ENCODE peak calls at places on chromosomes 1 and 21, in nine cellular contexts. One of them, this sample, is unnamed.

GRCh38 chr1:233215135-233215722 is 80.3 kb downstream of the PCNX2 start:
- DNase-seq in body of pancreas: no peak
- DNase-seq in NT2/D1: no peak
- DNase-seq in HCT116: no peak
- DNase-seq in uterus: no peak
- DNase-seq in endothelial cell of umbilical vein: no peak
- DNase-seq in psoas muscle: no peak
- DNase-seq in naive thymus-derived CD4-positive, alpha-beta T cell: no peak
- DNase-seq in HAP-1: no peak
- DNase-seq in this sample: no peak

GRCh38 chr1:234656981-234657651 is 47.1 kb upstream of the IRF2BP2 start:
- DNase-seq in body of pancreas: peak; percentile 37
- DNase-seq in NT2/D1: no peak
- DNase-seq in HCT116: peak; percentile 86
- DNase-seq in uterus: no peak
- DNase-seq in endothelial cell of umbilical vein: peak; percentile 92
- DNase-seq in psoas muscle: no peak
- DNase-seq in naive thymus-derived CD4-positive, alpha-beta T cell: no peak
- DNase-seq in HAP-1: no peak
- DNase-seq in this sample: no peak

GRCh38 chr1:216531308-216532239 is 108.3 kb upstream of the USH2A start:
- DNase-seq in body of pancreas: no peak
- DNase-seq in NT2/D1: no peak
- DNase-seq in HCT116: no peak
- DNase-seq in uterus: no peak
- DNase-seq in endothelial cell of umbilical vein: no peak
- DNase-seq in psoas muscle: no peak
- DNase-seq in naive thymus-derived CD4-positive, alpha-beta T cell: no peak
- DNase-seq in HAP-1: no peak
- DNase-seq in this sample: no peak

GRCh38 chr1:33684346-33685122 is 179.3 kb upstream of the HMGB4 start:
- DNase-seq in body of pancreas: no peak
- DNase-seq in NT2/D1: no peak
- DNase-seq in HCT116: no peak
- DNase-seq in uterus: no peak
- DNase-seq in endothelial cell of umbilical vein: no peak
- DNase-seq in psoas muscle: no peak
- DNase-seq in naive thymus-derived CD4-positive, alpha-beta T cell: no peak
- DNase-seq in HAP-1: no peak
- DNase-seq in this sample: no peak

GRCh38 chr1:90313756-90314155 is 318.8 kb downstream of the ZNF326 start:
- DNase-seq in body of pancreas: no peak
- DNase-seq in NT2/D1: no peak
- DNase-seq in HCT116: no peak
- DNase-seq in uterus: no peak
- DNase-seq in endothelial cell of umbilical vein: no peak
- DNase-seq in psoas muscle: no peak
- DNase-seq in naive thymus-derived CD4-positive, alpha-beta T cell: no peak
- DNase-seq in HAP-1: no peak
- DNase-seq in this sample: no peak

GRCh38 chr1:21200767-21201166 is 24.1 kb upstream of the EIF4G3 start:
- DNase-seq in body of pancreas: no peak
- DNase-seq in NT2/D1: no peak
- DNase-seq in HCT116: no peak
- DNase-seq in uterus: no peak
- DNase-seq in endothelial cell of umbilical vein: no peak
- DNase-seq in psoas muscle: no peak
- DNase-seq in naive thymus-derived CD4-positive, alpha-beta T cell: no peak
- DNase-seq in HAP-1: no peak
- DNase-seq in this sample: no peak

GRCh38 chr1:32900956-32901822 is at the start of gene TMEM54:
- DNase-seq in body of pancreas: peak; percentile 82
- DNase-seq in NT2/D1: no peak
- DNase-seq in HCT116: no peak
- DNase-seq in uterus: peak; percentile 58
- DNase-seq in endothelial cell of umbilical vein: no peak
- DNase-seq in psoas muscle: peak; percentile 72
- DNase-seq in naive thymus-derived CD4-positive, alpha-beta T cell: no peak
- DNase-seq in HAP-1: peak; percentile 19
- DNase-seq in this sample: no peak

GRCh38 chr21:39051561-39051949 is 131.7 kb downstream of the PSMG1 start:
- DNase-seq in body of pancreas: no peak
- DNase-seq in NT2/D1: no peak
- DNase-seq in HCT116: no peak
- DNase-seq in uterus: no peak
- DNase-seq in endothelial cell of umbilical vein: no peak
- DNase-seq in psoas muscle: no peak
- DNase-seq in naive thymus-derived CD4-positive, alpha-beta T cell: no peak
- DNase-seq in HAP-1: no peak
- DNase-seq in this sample: peak; percentile 39

GRCh38 chr1:212254853-212255363 is 30.3 kb upstream of the PPP2R5A start:
- DNase-seq in body of pancreas: peak; percentile 32
- DNase-seq in NT2/D1: no peak
- DNase-seq in HCT116: no peak
- DNase-seq in uterus: no peak
- DNase-seq in endothelial cell of umbilical vein: no peak
- DNase-seq in psoas muscle: no peak
- DNase-seq in naive thymus-derived CD4-positive, alpha-beta T cell: peak; percentile 56
- DNase-seq in HAP-1: no peak
- DNase-seq in this sample: no peak

GRCh38 chr1:207991331-207991914 is 80.5 kb upstream of the CD34 start:
- DNase-seq in body of pancreas: no peak
- DNase-seq in NT2/D1: no peak
- DNase-seq in HCT116: no peak
- DNase-seq in uterus: no peak
- DNase-seq in endothelial cell of umbilical vein: no peak
- DNase-seq in psoas muscle: no peak
- DNase-seq in naive thymus-derived CD4-positive, alpha-beta T cell: no peak
- DNase-seq in HAP-1: no peak
- DNase-seq in this sample: no peak

GRCh38 chr1:180920702-180921101 is 8.0 kb downstream of the KIAA1614 start:
- DNase-seq in body of pancreas: no peak
- DNase-seq in NT2/D1: no peak
- DNase-seq in HCT116: no peak
- DNase-seq in uterus: no peak
- DNase-seq in endothelial cell of umbilical vein: no peak
- DNase-seq in psoas muscle: no peak
- DNase-seq in naive thymus-derived CD4-positive, alpha-beta T cell: no peak
- DNase-seq in HAP-1: no peak
- DNase-seq in this sample: no peak

GRCh38 chr1:85894651-85895050 is 186.4 kb upstream of the ZNHIT6 start:
- DNase-seq in body of pancreas: no peak
- DNase-seq in NT2/D1: peak; percentile 23
- DNase-seq in HCT116: peak; percentile 18
- DNase-seq in uterus: no peak
- DNase-seq in endothelial cell of umbilical vein: peak; percentile 56
- DNase-seq in psoas muscle: no peak
- DNase-seq in naive thymus-derived CD4-positive, alpha-beta T cell: no peak
- DNase-seq in HAP-1: peak; percentile 46
- DNase-seq in this sample: no peak

GRCh38 chr1:119779869-119780356 is 11.2 kb upstream of the HMGCS2 start:
- DNase-seq in body of pancreas: peak; percentile 52
- DNase-seq in NT2/D1: no peak
- DNase-seq in HCT116: no peak
- DNase-seq in uterus: peak; percentile 43
- DNase-seq in endothelial cell of umbilical vein: no peak
- DNase-seq in psoas muscle: no peak
- DNase-seq in naive thymus-derived CD4-positive, alpha-beta T cell: no peak
- DNase-seq in HAP-1: no peak
- DNase-seq in this sample: no peak

GRCh38 chr1:32507021-32507420 is 32.2 kb upstream of the ZBTB8A start:
- DNase-seq in body of pancreas: no peak
- DNase-seq in NT2/D1: no peak
- DNase-seq in HCT116: no peak
- DNase-seq in uterus: no peak
- DNase-seq in endothelial cell of umbilical vein: no peak
- DNase-seq in psoas muscle: no peak
- DNase-seq in naive thymus-derived CD4-positive, alpha-beta T cell: no peak
- DNase-seq in HAP-1: no peak
- DNase-seq in this sample: no peak

GRCh38 chr1:234541281-234541975 is 62.4 kb upstream of the TARBP1 start:
- DNase-seq in body of pancreas: no peak
- DNase-seq in NT2/D1: no peak
- DNase-seq in HCT116: no peak
- DNase-seq in uterus: peak; percentile 48
- DNase-seq in endothelial cell of umbilical vein: no peak
- DNase-seq in psoas muscle: no peak
- DNase-seq in naive thymus-derived CD4-positive, alpha-beta T cell: no peak
- DNase-seq in HAP-1: no peak
- DNase-seq in this sample: no peak

GRCh38 chr1:53092659-53093450 is 30.8 kb downstream of the PODN start:
- DNase-seq in body of pancreas: no peak
- DNase-seq in NT2/D1: no peak
- DNase-seq in HCT116: no peak
- DNase-seq in uterus: no peak
- DNase-seq in endothelial cell of umbilical vein: no peak
- DNase-seq in psoas muscle: no peak
- DNase-seq in naive thymus-derived CD4-positive, alpha-beta T cell: no peak
- DNase-seq in HAP-1: no peak
- DNase-seq in this sample: no peak

GRCh38 chr1:222844108-222844779 is 29.4 kb downstream of the DISP1 start:
- DNase-seq in body of pancreas: no peak
- DNase-seq in NT2/D1: peak; percentile 46
- DNase-seq in HCT116: no peak
- DNase-seq in uterus: no peak
- DNase-seq in endothelial cell of umbilical vein: no peak
- DNase-seq in psoas muscle: no peak
- DNase-seq in naive thymus-derived CD4-positive, alpha-beta T cell: no peak
- DNase-seq in HAP-1: no peak
- DNase-seq in this sample: no peak

GRCh38 chr1:13706058-13706457 is 6.1 kb downstream of the PRDM2 start:
- DNase-seq in body of pancreas: no peak
- DNase-seq in NT2/D1: no peak
- DNase-seq in HCT116: no peak
- DNase-seq in uterus: no peak
- DNase-seq in endothelial cell of umbilical vein: no peak
- DNase-seq in psoas muscle: no peak
- DNase-seq in naive thymus-derived CD4-positive, alpha-beta T cell: no peak
- DNase-seq in HAP-1: no peak
- DNase-seq in this sample: no peak

GRCh38 chr1:13708380-13709010 is 8.5 kb downstream of the PRDM2 start:
- DNase-seq in body of pancreas: no peak
- DNase-seq in NT2/D1: no peak
- DNase-seq in HCT116: no peak
- DNase-seq in uterus: no peak
- DNase-seq in endothelial cell of umbilical vein: peak; percentile 9
- DNase-seq in psoas muscle: no peak
- DNase-seq in naive thymus-derived CD4-positive, alpha-beta T cell: no peak
- DNase-seq in HAP-1: no peak
- DNase-seq in this sample: no peak

GRCh38 chr1:13707211-13707610 is 7.2 kb downstream of the PRDM2 start:
- DNase-seq in body of pancreas: no peak
- DNase-seq in NT2/D1: no peak
- DNase-seq in HCT116: no peak
- DNase-seq in uterus: no peak
- DNase-seq in endothelial cell of umbilical vein: no peak
- DNase-seq in psoas muscle: no peak
- DNase-seq in naive thymus-derived CD4-positive, alpha-beta T cell: no peak
- DNase-seq in HAP-1: no peak
- DNase-seq in this sample: no peak

GRCh38 chr1:13714851-13715250 is 14.9 kb downstream of the PRDM2 start:
- DNase-seq in body of pancreas: no peak
- DNase-seq in NT2/D1: no peak
- DNase-seq in HCT116: no peak
- DNase-seq in uterus: no peak
- DNase-seq in endothelial cell of umbilical vein: no peak
- DNase-seq in psoas muscle: no peak
- DNase-seq in naive thymus-derived CD4-positive, alpha-beta T cell: no peak
- DNase-seq in HAP-1: peak; percentile 49
- DNase-seq in this sample: no peak

GRCh38 chr1:13710097-13710496 is 10.1 kb downstream of the PRDM2 start:
- DNase-seq in body of pancreas: no peak
- DNase-seq in NT2/D1: no peak
- DNase-seq in HCT116: no peak
- DNase-seq in uterus: no peak
- DNase-seq in endothelial cell of umbilical vein: no peak
- DNase-seq in psoas muscle: no peak
- DNase-seq in naive thymus-derived CD4-positive, alpha-beta T cell: no peak
- DNase-seq in HAP-1: no peak
- DNase-seq in this sample: no peak
- H3K4me1 ChIP-seq in body of pancreas: no peaks in the 10 kb centered on the region
- H3K4me1 ChIP-seq in NT2/D1: no peaks in the 10 kb centered on the region
- H3K4me1 ChIP-seq in HCT116: no peaks in the 10 kb centered on the region
- H3K4me1 ChIP-seq in uterus: no peaks in the 10 kb centered on the region
- H3K4me1 ChIP-seq in endothelial cell of umbilical vein: no peaks in the 10 kb centered on the region
- H3K4me1 ChIP-seq in psoas muscle: peaks cover 11% of the 10 kb centered on the region
- H3K4me1 ChIP-seq in naive thymus-derived CD4-positive, alpha-beta T cell: peaks cover 4% of the 10 kb centered on the region
- H3K4me1 ChIP-seq in HAP-1: peaks cover 12% of the 10 kb centered on the region
- H3K4me1 ChIP-seq in this sample: no peaks in the 10 kb centered on the region

GRCh38 chr1:40818264-40818961 is 34.8 kb downstream of the KCNQ4 start:
- DNase-seq in body of pancreas: peak; percentile 62
- DNase-seq in NT2/D1: peak; percentile 87
- DNase-seq in HCT116: no peak
- DNase-seq in uterus: peak; percentile 36
- DNase-seq in endothelial cell of umbilical vein: no peak
- DNase-seq in psoas muscle: peak; percentile 70
- DNase-seq in naive thymus-derived CD4-positive, alpha-beta T cell: peak; percentile 87
- DNase-seq in HAP-1: no peak
- DNase-seq in this sample: no peak
- H3K4me3 ChIP-seq in body of pancreas: no peak overlapping the region
- H3K4me3 ChIP-seq in NT2/D1: peak overlapping the region; percentile 57
- H3K4me3 ChIP-seq in HCT116: no peak overlapping the region
- H3K4me3 ChIP-seq in uterus: peak overlapping the region; percentile 1
- H3K4me3 ChIP-seq in endothelial cell of umbilical vein: no peak overlapping the region
- H3K4me3 ChIP-seq in psoas muscle: peak overlapping the region; percentile 53
- H3K4me3 ChIP-seq in naive thymus-derived CD4-positive, alpha-beta T cell: peak overlapping the region; percentile 68
- H3K4me3 ChIP-seq in HAP-1: no peak overlapping the region
- H3K4me3 ChIP-seq in this sample: peak overlapping the region; percentile 37

GRCh38 chr1:240883490-240883889 is 271.5 kb upstream of the GREM2 start:
- DNase-seq in body of pancreas: no peak
- DNase-seq in NT2/D1: no peak
- DNase-seq in HCT116: no peak
- DNase-seq in uterus: no peak
- DNase-seq in endothelial cell of umbilical vein: no peak
- DNase-seq in psoas muscle: no peak
- DNase-seq in naive thymus-derived CD4-positive, alpha-beta T cell: no peak
- DNase-seq in HAP-1: no peak
- DNase-seq in this sample: no peak
- H3K4me1 ChIP-seq in body of pancreas: no peaks in the 10 kb centered on the region
- H3K4me1 ChIP-seq in NT2/D1: no peaks in the 10 kb centered on the region
- H3K4me1 ChIP-seq in HCT116: no peaks in the 10 kb centered on the region
- H3K4me1 ChIP-seq in uterus: no peaks in the 10 kb centered on the region
- H3K4me1 ChIP-seq in endothelial cell of umbilical vein: peaks cover 7% of the 10 kb centered on the region
- H3K4me1 ChIP-seq in psoas muscle: no peaks in the 10 kb centered on the region
- H3K4me1 ChIP-seq in naive thymus-derived CD4-positive, alpha-beta T cell: no peaks in the 10 kb centered on the region
- H3K4me1 ChIP-seq in HAP-1: no peaks in the 10 kb centered on the region
- H3K4me1 ChIP-seq in this sample: no peaks in the 10 kb centered on the region

DNA sequence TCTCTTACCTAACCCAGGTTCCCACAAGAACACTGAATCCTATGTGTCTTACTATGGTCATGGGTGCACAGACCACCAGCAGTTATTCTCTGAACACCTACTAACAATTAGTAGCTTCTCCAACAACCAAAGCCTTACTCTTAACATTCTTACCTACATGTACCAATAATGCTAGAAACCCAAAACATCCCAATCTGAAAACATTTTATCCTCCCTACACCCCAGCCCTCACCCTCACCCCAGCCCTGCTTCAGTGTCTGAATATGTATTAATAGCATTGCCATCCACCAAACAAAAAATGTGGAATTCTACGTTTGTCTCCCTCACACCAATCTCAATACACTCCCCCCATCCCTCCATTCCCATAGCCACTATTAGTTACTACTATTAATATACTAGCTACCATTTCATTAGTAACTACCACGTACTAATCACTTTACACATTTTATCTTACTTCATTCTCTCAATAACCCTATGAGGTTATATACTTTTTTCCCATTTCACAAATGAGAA is 2.6 kb downstream of the TRIM33 start:
- DNase-seq in body of pancreas: no peak
- DNase-seq in NT2/D1: no peak
- DNase-seq in HCT116: no peak
- DNase-seq in uterus: no peak
- DNase-seq in endothelial cell of umbilical vein: no peak
- DNase-seq in psoas muscle: no peak
- DNase-seq in naive thymus-derived CD4-positive, alpha-beta T cell: no peak
- DNase-seq in HAP-1: no peak
- DNase-seq in this sample: no peak
- H3K4me3 ChIP-seq in body of pancreas: no peak overlapping the region
- H3K4me3 ChIP-seq in NT2/D1: peak overlapping the region; percentile 0
- H3K4me3 ChIP-seq in HCT116: no peak overlapping the region
- H3K4me3 ChIP-seq in uterus: no peak overlapping the region
- H3K4me3 ChIP-seq in endothelial cell of umbilical vein: no peak overlapping the region
- H3K4me3 ChIP-seq in psoas muscle: peak overlapping the region; percentile 93
- H3K4me3 ChIP-seq in naive thymus-derived CD4-positive, alpha-beta T cell: no peak overlapping the region
- H3K4me3 ChIP-seq in HAP-1: peak overlapping the region; percentile 91
- H3K4me3 ChIP-seq in this sample: peak overlapping the region; percentile 92

This sample was measured in ascending aorta.